ENCODE peak calls at places on chromosomes 4 and X, in ten cellular contexts. T is suprapubic skin, I is pancreas, B is uterus, Z is H9, G is PC-3, P is Peyer's patch, F is RWPE2, V is spleen, S is body of pancreas. C is an unnamed sample.

GRCh38 chrX:1657367-1658082 is 42.7 kb downstream of the ASMT start:
- DNase-seq in I (no peak), P (peak; percentile 70), S (no peak), B (no peak), F (no peak), Z (no peak), T (no peak), G (peak; percentile 25), V (peak; percentile 86), C (peak; percentile 82)

GRCh38 chr4:13483142-13484044 is 747 bp downstream of the RAB28 start:
- DNase-seq in I (peak; percentile 75), F (no peak), P (peak; percentile 56), S (no peak), V (no peak), Z (peak; percentile 66), T (peak; percentile 78), G (peak; percentile 32), B (peak; percentile 47), C (peak; percentile 73)

GRCh38 chr4:10671750-10672149 is 12.8 kb downstream of the CLNK start:
- DNase-seq in Z (no peak), S (no peak), G (no peak), B (no peak), I (no peak), F (no peak), T (no peak), V (no peak), P (no peak), C (no peak)

GRCh38 chr4:101972791-101973190 is 182.3 kb downstream of the BANK1 start:
- DNase-seq in B (no peak), Z (no peak), V (no peak), G (no peak), P (no peak), I (no peak), S (no peak), T (no peak), F (no peak), C (peak; percentile 79)

GRCh38 chr4:108851346-108851745 is 88.5 kb upstream of the ETNPPL start:
- DNase-seq in I (no peak), G (no peak), Z (no peak), P (no peak), S (no peak), F (no peak), T (no peak), V (no peak), B (no peak), C (no peak)

GRCh38 chr4:76385974-76386373 is 35.0 kb downstream of the CCDC158 start:
- DNase-seq in Z (no peak), I (no peak), B (no peak), G (no peak), V (no peak), T (no peak), S (no peak), F (no peak), P (no peak), C (no peak)

GRCh38 chr4:20496078-20496477 is 204.2 kb upstream of the PACRGL start:
- DNase-seq in F (no peak), B (no peak), G (no peak), V (no peak), S (no peak), I (no peak), Z (no peak), P (no peak), T (no peak), C (no peak)

GRCh38 chr4:186725422-186726149 is 1.9 kb upstream of the FAT1 start:
- DNase-seq in Z (peak; percentile 70), F (peak; percentile 79), S (peak; percentile 81), G (peak; percentile 72), B (peak; percentile 70), T (peak; percentile 76), P (peak; percentile 90), V (no peak), I (peak; percentile 91), C (peak; percentile 77)

GRCh38 chrX:77087529-77088169 is 359.5 kb upstream of the FGF16 start:
- DNase-seq in V (no peak), T (no peak), I (no peak), Z (no peak), S (peak; percentile 67), G (peak; percentile 54), P (no peak), B (peak; percentile 39), F (no peak), C (no peak)

GRCh38 chr4:152643153-152644035 is 36.4 kb downstream of the TMEM154 start:
- DNase-seq in I (no peak), V (peak; percentile 89), T (no peak), F (no peak), Z (no peak), B (no peak), P (peak; percentile 82), G (no peak), S (no peak), C (no peak)

GRCh38 chr4:152644130-152644529 is 35.7 kb downstream of the TMEM154 start:
- DNase-seq in G (no peak), P (no peak), T (no peak), I (no peak), F (no peak), S (no peak), B (no peak), V (no peak), Z (no peak), C (no peak)

GRCh38 chr4:152635876-152636275 is 43.9 kb downstream of the TMEM154 start:
- DNase-seq in T (no peak), V (no peak), Z (no peak), I (no peak), F (no peak), P (no peak), S (no peak), G (no peak), B (no peak), C (no peak)

GRCh38 chr4:152640058-152640921 is 39.5 kb downstream of the TMEM154 start:
- DNase-seq in Z (no peak), S (peak; percentile 29), V (no peak), G (peak; percentile 61), F (no peak), B (no peak), T (no peak), P (no peak), I (no peak), C (no peak)
- H3K4me1 ChIP-seq in Z (peaks cover 3% of the 10 kb centered on the region), S (peaks cover 5% of the 10 kb centered on the region), V (peaks cover 9% of the 10 kb centered on the region), G (no peaks in the 10 kb centered on the region), F (peaks cover 4% of the 10 kb centered on the region), B (no peaks in the 10 kb centered on the region), T (peaks cover 3% of the 10 kb centered on the region), P (peaks cover 3% of the 10 kb centered on the region), I (peaks cover 7% of the 10 kb centered on the region), C (peaks cover 1% of the 10 kb centered on the region)

GRCh38 chrX:54442790-54443189 is 2.6 kb downstream of the TSR2 start:
- DNase-seq in F (no peak), Z (no peak), G (no peak), S (no peak), V (no peak), T (no peak), P (no peak), B (no peak), I (no peak), C (no peak)

GRCh38 chrX:54446084-54446483 is 5.9 kb downstream of the TSR2 start:
- DNase-seq in V (no peak), Z (peak; percentile 82), I (no peak), F (no peak), P (no peak), G (no peak), T (peak; percentile 62), B (no peak), S (no peak), C (no peak)

GRCh38 chrX:54449929-54450328 is 9.7 kb downstream of the TSR2 start:
- DNase-seq in G (no peak), P (no peak), F (no peak), I (no peak), V (no peak), S (no peak), T (no peak), Z (no peak), B (no peak), C (no peak)

GRCh38 chrX:54444752-54445151 is 4.5 kb downstream of the TSR2 start:
- DNase-seq in B (no peak), S (no peak), G (no peak), T (no peak), I (no peak), V (peak; percentile 63), F (no peak), P (no peak), Z (no peak), C (no peak)

DNA sequence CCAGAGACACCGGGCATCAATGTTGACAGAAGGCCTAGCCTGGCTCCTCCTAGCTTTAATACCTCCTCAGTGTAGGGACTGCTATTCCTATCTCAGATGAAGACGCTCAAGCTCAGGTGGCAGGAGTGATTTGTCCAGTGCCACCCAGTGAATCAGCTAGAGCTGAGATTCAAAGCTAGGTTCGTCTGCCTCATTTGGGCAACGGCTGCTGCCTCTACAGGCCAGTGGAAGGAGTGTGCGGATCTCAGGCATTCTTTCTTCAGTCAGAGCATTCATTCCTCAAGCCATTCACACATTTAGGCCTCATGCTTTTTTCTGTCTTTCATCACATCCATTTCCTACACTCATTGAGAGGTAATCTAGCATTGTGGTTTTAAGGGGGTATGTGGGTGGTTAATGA is 7.3 kb downstream of the TSR2 start:
- DNase-seq in S (no peak), B (no peak), Z (peak; percentile 38), I (no peak), P (no peak), V (no peak), T (no peak), F (no peak), G (peak; percentile 20), C (no peak)
- TF ChIP-seq CTCF in S (no peak), B (no peak), Z (peak; percentile 54), I (no peak), P (no peak), V (no peak), T (no peak), F (no peak), G (peak; percentile 48), C (peak; percentile 21)

DNA sequence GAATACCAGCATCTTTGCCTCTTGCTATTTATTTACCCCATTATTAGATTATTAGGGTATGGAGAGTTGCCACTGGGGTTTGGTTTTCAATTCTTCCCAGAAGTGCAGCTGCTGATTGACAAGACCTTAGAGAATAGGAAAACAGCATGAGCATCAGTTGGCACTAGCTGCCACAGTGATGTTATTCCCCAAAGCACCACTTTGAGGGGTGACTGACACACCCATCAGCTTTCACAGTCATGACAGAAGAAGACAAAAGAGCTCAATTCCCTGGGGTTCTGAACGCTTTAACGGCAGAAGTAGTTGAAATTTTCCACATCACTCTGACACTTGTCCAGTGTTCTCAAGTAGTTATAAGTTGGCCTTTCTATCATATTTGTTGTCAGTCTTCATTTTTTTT is 55.0 kb upstream of the NR3C2 start:
- DNase-seq in F (no peak), Z (no peak), P (no peak), G (no peak), B (no peak), S (no peak), I (no peak), T (no peak), V (no peak), C (no peak)
- H3K4me1 ChIP-seq in F (no peaks in the 10 kb centered on the region), Z (no peaks in the 10 kb centered on the region), P (no peaks in the 10 kb centered on the region), G (no peaks in the 10 kb centered on the region), B (no peaks in the 10 kb centered on the region), S (no peaks in the 10 kb centered on the region), I (no peaks in the 10 kb centered on the region), T (no peaks in the 10 kb centered on the region), V (no peaks in the 10 kb centered on the region), C (no peaks in the 10 kb centered on the region)

DNA sequence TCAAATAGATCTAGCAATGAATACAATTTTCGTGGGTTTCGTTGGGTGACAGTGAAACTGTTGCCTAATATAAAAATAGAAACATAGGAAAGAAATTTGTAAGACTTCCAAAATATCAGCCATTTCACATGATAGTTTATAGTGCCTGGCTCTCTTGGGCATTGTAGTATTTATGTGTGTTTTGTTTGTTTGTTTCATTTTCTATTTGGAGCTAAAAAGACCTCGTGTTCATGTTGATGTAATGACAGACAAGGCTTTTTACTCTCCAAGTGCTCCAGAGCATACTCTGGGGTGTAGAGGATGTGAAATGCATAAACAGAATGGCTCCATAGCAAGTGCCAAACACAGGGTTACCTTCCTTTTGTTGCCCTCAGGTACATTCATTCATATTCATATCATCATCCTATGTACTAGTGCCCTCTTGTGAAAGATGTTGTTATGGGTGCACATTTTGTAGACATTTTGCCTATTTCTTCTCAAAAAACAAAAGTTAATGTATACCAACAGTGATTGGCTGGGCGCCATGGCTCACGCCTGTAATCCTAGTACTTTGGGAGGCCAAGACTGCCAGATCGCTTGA is 100.7 kb upstream of the AMOT start:
- DNase-seq in P (no peak), S (no peak), G (peak; percentile 1), B (no peak), T (no peak), F (no peak), I (no peak), V (no peak), Z (no peak), C (no peak)
- TF ChIP-seq CTCF in P (peak; percentile 31), S (no peak), G (no peak), B (no peak), T (no peak), F (no peak), I (no peak), V (no peak), Z (no peak), C (no peak)